ENCODE peak calls at places on chromosome 12, in ten cellular contexts. A, D, E, P, N, U, Y, Z, X and J are unnamed samples. For H3K4me1, the result is how much of the 10 kb centered on the place peaks cover.

GRCh38 chr12:96807741-96808140 is 99.3 kb upstream of the NEDD1 start:
- DNase-seq in P (no peak), E (no peak), Z (no peak), U (no peak), D (no peak), N (no peak), A (no peak), Y (no peak), X (no peak), J (no peak)

GRCh38 chr12:12983420-12984035 is 16.5 kb downstream of the HEBP1 start:
- DNase-seq in U (peak), N (peak), D (no peak), Y (no peak), Z (peak), X (peak), A (no peak), P (no peak), E (peak), J (peak)

GRCh38 chr12:101256271-101256670 is 23.6 kb upstream of the UTP20 start:
- DNase-seq in N (no peak), U (no peak), Z (no peak), P (no peak), E (peak), A (no peak), Y (no peak), D (no peak), X (no peak), J (no peak)

GRCh38 chr12:4120316-4120920 is 153.1 kb upstream of the CCND2 start:
- DNase-seq in Y (no peak), N (no peak), P (no peak), D (no peak), U (no peak), Z (no peak), X (no peak), A (peak), E (no peak), J (no peak)

GRCh38 chr12:17511369-17511768 is 578.6 kb downstream of the RERGL start:
- DNase-seq in E (peak), X (no peak), D (no peak), A (no peak), Y (no peak), N (no peak), Z (no peak), U (no peak), P (no peak), J (no peak)

GRCh38 chr12:16407332-16407731 is 59.9 kb downstream of the MGST1 start:
- DNase-seq in U (no peak), N (no peak), E (no peak), P (no peak), Y (no peak), D (no peak), Z (no peak), X (no peak), A (no peak), J (no peak)

GRCh38 chr12:58668831-58669230 is 251.5 kb downstream of the LRIG3 start:
- DNase-seq in U (no peak), E (no peak), D (no peak), Y (no peak), Z (no peak), X (peak), N (peak), P (no peak), A (no peak), J (no peak)

GRCh38 chr12:48296586-48297396 is 53.9 kb downstream of the ZNF641 start:
- DNase-seq in P (peak), D (peak), X (peak), U (peak), Z (no peak), Y (peak), E (peak), A (peak), N (peak), J (peak)

GRCh38 chr12:122813310-122813713 is 21.9 kb upstream of the HIP1R start:
- DNase-seq in P (no peak), D (no peak), E (no peak), N (no peak), A (no peak), Z (no peak), Y (no peak), U (no peak), X (no peak), J (no peak)

GRCh38 chr12:45416161-45416560 is 200.3 kb downstream of the ANO6 start:
- DNase-seq in D (no peak), N (no peak), E (no peak), Y (no peak), Z (no peak), P (no peak), A (no peak), X (no peak), U (no peak), J (no peak)

GRCh38 chr12:106140223-106140986 is 1.7 kb upstream of the NUAK1 start:
- DNase-seq in X (no peak), E (no peak), A (no peak), Z (no peak), P (peak), D (no peak), U (no peak), N (no peak), Y (no peak), J (no peak)

GRCh38 chr12:66596189-66596588 is 82.7 kb downstream of the GRIP1 start:
- DNase-seq in P (no peak), U (no peak), Y (no peak), D (no peak), N (peak), E (no peak), A (no peak), Z (no peak), X (peak), J (no peak)
- H3K4me3 ChIP-seq in P (no peak), U (no peak), Y (no peak), D (no peak), N (no peak), E (no peak), A (no peak), Z (no peak), X (no peak), J (no peak)

DNA sequence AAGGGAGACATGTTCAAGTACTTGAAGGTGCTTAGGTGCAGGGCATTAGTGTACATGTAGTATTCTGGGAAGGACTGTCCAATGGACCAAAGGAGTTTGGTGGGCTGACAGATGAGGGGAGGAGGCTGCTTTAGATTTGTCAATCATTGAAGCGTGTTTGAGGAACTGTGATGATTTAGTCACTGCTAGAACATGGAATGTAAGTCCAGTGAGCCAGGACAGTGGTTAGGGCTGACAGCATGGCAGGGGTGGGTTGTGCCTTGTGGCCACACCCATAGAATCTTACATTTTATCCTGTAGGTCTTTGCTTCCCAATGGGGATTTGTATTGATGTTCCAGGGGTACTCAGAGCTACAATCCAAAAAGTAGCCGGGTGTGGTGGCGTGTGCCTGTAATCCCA is 24.6 kb downstream of the DIP2B start:
- DNase-seq in N (no peak), U (no peak), P (no peak), E (no peak), D (no peak), Z (no peak), Y (no peak), X (no peak), A (no peak), J (no peak)
- H3K4me1 ChIP-seq in N (under half), U (under half), P (under half), E (under half), D (under half), Z (under half), Y (under half), X (under half), A (under half), J (under half)

DNA sequence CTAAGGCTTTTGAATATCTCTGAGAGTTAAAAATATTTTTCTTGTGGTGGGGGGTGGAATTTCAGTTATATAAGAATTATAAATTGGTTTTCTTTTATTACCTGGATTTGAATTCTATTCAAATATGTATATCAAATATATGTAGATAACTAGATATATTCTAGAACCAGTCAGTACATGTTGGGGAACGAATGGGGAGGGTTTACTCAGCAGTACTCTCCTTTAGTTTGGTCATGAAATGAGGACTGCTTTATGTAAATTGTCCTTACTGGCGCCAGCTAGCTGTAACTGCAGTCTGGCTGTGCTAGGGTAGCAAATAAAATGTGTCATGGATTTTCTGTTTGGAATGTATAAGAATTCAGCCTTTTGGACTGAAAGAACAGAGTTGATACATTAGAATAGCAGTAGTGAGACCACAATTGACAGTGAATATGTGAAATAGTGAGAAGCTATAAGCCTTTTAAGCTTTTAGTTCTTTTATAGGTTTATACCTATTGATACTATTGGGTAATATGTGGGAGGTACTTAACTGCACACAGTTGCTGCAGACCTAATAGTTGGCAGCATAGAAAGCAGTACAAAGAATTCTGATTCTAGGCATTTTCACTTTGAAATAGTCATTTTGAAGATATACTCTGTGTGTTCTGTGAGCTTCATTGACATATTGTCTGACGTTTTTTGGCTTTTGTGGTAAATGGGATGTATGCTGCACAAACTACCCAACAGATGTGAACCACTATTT is 29.0 kb downstream of the ATF7IP start:
- DNase-seq in D (no peak), A (no peak), N (peak), U (peak), E (peak), Y (peak), Z (peak), P (no peak), X (peak), J (peak)
- H3K4me3 ChIP-seq in D (peak), A (peak), N (no peak), U (peak), E (no peak), Y (no peak), Z (peak), P (peak), X (no peak), J (peak)

GRCh38 chr12:111759276-111759675 is 7.5 kb upstream of the ALDH2 start:
- DNase-seq in Y (no peak), Z (no peak), E (no peak), P (no peak), X (no peak), A (no peak), U (no peak), N (no peak), D (no peak), J (no peak)
- H3K4me1 ChIP-seq in Y (under half), Z (under half), E (under half), P (under half), X (under half), A (under half), U (under half), N (under half), D (under half), J (under half)

DNA sequence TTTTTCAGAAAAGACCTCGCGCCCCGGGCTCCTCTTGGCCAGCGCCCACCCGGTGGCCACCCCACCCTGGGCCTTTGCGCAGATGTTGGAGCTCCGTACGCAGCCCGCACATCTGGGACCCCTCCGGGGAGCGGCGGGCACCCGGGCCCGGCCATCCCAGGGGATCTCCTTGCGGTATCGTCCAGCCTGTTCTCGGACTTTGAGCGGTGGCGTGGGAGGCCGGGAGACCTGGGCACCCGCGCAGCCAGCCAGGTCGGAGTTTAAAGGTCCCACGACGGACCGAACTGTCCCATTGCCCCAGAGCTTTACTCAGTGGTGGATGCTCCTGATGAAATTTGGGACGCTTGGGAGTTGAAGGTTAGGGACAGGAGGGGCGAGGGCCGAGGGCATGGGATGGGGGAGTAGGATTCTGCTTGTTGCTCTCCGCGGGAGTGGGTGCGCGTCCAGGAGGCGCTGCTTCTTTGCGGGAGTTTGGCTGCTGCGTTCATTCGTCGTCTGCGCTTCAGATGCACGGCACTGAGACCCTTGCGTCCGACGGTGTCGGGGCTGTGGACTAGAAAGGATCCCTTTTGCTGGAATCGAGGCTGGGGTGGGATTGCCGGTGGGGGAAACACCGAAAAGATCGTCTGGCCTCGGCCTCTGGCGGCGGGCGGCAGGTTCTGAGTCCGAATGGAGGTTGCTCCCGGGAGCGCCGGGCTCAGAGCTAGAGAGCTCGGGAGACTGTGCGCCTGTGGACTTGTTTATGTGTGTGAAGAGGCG is 1.4 kb downstream of the NTF3 start:
- DNase-seq in N (no peak), E (peak), U (peak), A (no peak), Z (no peak), D (peak), Y (peak), P (no peak), X (no peak), J (peak)
- H3K4me3 ChIP-seq in N (no peak), E (peak), U (peak), A (peak), Z (no peak), D (peak), Y (peak), P (peak), X (peak), J (peak)

GRCh38 chr12:11847539-11847938 is 198.1 kb downstream of the ETV6 start:
- DNase-seq in E (no peak), P (no peak), Y (no peak), U (peak), Z (no peak), N (no peak), D (no peak), A (no peak), X (no peak), J (no peak)
- H3K4me1 ChIP-seq in E (under half), P (under half), Y (under half), U (under half), Z (under half), N (under half), D (under half), A (under half), X (under half), J (under half)

DNA sequence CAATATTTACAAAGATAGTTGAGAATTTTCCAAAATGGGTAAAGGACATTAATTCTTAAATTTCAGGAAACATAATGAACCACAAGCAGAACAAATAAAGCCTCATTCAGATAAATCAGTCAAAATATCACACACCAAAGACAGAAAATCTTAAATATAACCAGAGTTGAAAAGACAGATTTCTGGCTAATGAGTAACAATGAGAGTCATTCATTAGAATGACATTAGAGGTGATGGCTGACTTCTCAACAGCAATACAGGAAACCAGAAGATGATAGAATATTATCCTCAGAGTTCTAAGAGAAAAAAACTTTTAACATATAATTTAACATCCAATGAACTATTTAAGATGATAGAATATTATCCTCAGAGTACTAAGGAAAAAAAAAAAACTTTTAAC is 124.2 kb downstream of the DENND5B start:
- DNase-seq in P (no peak), U (no peak), N (no peak), X (peak), Y (no peak), Z (no peak), E (no peak), D (no peak), A (no peak), J (no peak)
- H3K4me3 ChIP-seq in P (no peak), U (no peak), N (no peak), X (no peak), Y (no peak), Z (no peak), E (no peak), D (no peak), A (no peak), J (no peak)